ENCODE peak calls at places on chromosome 9, in seven cellular contexts. A, D, S, U, F, V and Q are unnamed samples. For H3K27me3, the result is how much of the 10 kb centered on the place peaks cover.

GRCh38 chr9:126367139-126367538 is 40.5 kb downstream of the MVB12B start:
- DNase-seq in V (no peak), U (no peak), S (no peak), A (no peak), D (no peak), F (no peak), Q (no peak)

GRCh38 chr9:129568560-129569505 is 52.1 kb downstream of the C9orf50 start:
- DNase-seq in V (no peak), F (peak), U (peak), S (no peak), A (peak), D (no peak), Q (peak)

GRCh38 chr9:91211919-91212318 is 149.8 kb downstream of the AUH start:
- DNase-seq in A (no peak), S (no peak), F (no peak), U (no peak), V (no peak), D (no peak), Q (no peak)

GRCh38 chr9:130794923-130795495 is 40.0 kb upstream of the ABL1 start:
- DNase-seq in D (no peak), V (no peak), S (no peak), A (no peak), U (no peak), F (no peak), Q (no peak)

GRCh38 chr9:124869466-124869985 is 7.6 kb downstream of the ARPC5L start:
- DNase-seq in S (peak), D (no peak), A (peak), U (peak), V (no peak), F (no peak), Q (no peak)

GRCh38 chr9:15277400-15278137 is 29.4 kb downstream of the TTC39B start:
- DNase-seq in V (peak), S (peak), D (peak), F (no peak), A (no peak), U (peak), Q (no peak)

GRCh38 chr9:122941560-122942234 is 877 bp downstream of the RABGAP1 start:
- DNase-seq in D (peak), V (no peak), S (peak), A (peak), U (no peak), F (no peak), Q (no peak)

GRCh38 chr9:124624735-124624992 is 117.5 kb upstream of the NR5A1 start:
- DNase-seq in F (no peak), S (no peak), V (no peak), D (no peak), U (no peak), A (no peak), Q (no peak)

GRCh38 chr9:17484906-17485305 is 94.0 kb upstream of the SH3GL2 start:
- DNase-seq in S (no peak), A (no peak), F (no peak), D (peak), V (no peak), U (no peak), Q (no peak)

GRCh38 chr9:82354260-82354659 is 365.7 kb downstream of the SPATA31D1 start:
- DNase-seq in A (no peak), F (no peak), D (peak), V (no peak), S (peak), U (no peak), Q (no peak)

GRCh38 chr9:17319822-17320221 is 185.0 kb downstream of the CNTLN start:
- DNase-seq in A (no peak), D (peak), S (no peak), F (no peak), U (no peak), V (no peak), Q (no peak)

GRCh38 chr9:95370064-95370463 is 52.6 kb upstream of the FANCC start:
- DNase-seq in S (no peak), A (no peak), F (no peak), V (no peak), D (peak), U (no peak), Q (no peak)

GRCh38 chr9:126146254-126147145 is 180.1 kb upstream of the MVB12B start:
- DNase-seq in D (no peak), V (no peak), A (peak), S (peak), F (peak), U (peak), Q (no peak)

GRCh38 chr9:8374471-8374870 is 574.9 kb upstream of the DMAC1 start:
- DNase-seq in F (no peak), A (peak), D (no peak), U (no peak), S (no peak), V (no peak), Q (no peak)

GRCh38 chr9:117616436-117616835 is 87.8 kb upstream of the TLR4 start:
- DNase-seq in S (no peak), F (no peak), U (no peak), D (no peak), V (no peak), A (no peak), Q (no peak)

GRCh38 chr9:126147186-126147585 is 179.4 kb upstream of the MVB12B start:
- DNase-seq in V (no peak), A (no peak), S (no peak), F (peak), D (no peak), U (no peak), Q (no peak)

GRCh38 chr9:126170286-126170823 is 156.3 kb upstream of the MVB12B start:
- DNase-seq in D (no peak), V (no peak), S (no peak), A (no peak), F (no peak), U (no peak), Q (no peak)

GRCh38 chr9:130042406-130042930 is 521 bp downstream of the FNBP1 start:
- DNase-seq in A (peak), S (no peak), F (peak), V (no peak), D (no peak), U (peak), Q (peak)

GRCh38 chr9:15311607-15312006 is 4.6 kb upstream of the TTC39B start:
- DNase-seq in A (no peak), V (no peak), F (no peak), D (no peak), U (no peak), S (peak), Q (no peak)

GRCh38 chr9:101176384-101176783 is 147.9 kb downstream of the PLPPR1 start:
- DNase-seq in U (no peak), A (no peak), F (peak), S (no peak), D (no peak), V (peak), Q (no peak)

GRCh38 chr9:123689701-123690428 is 240.1 kb downstream of the DENND1A start:
- DNase-seq in A (no peak), D (no peak), F (no peak), S (peak), U (no peak), V (no peak), Q (peak)

GRCh38 chr9:87588339-87588738 is 90.7 kb downstream of the DAPK1 start:
- DNase-seq in U (no peak), V (no peak), A (no peak), D (no peak), S (no peak), F (no peak), Q (no peak)
- H2AFZ ChIP-seq in U (no peak), V (no peak), A (no peak), D (no peak), S (no peak), F (no peak), Q (no peak)

GRCh38 chr9:133528001-133528886 is 3.5 kb upstream of the MYMK start:
- DNase-seq in F (no peak), V (no peak), U (peak), S (no peak), D (no peak), A (no peak), Q (no peak)
- H3K27me3 ChIP-seq in F (under half), V (under half), U (under half), S (under half), D (half or more), A (under half), Q (half or more)

DNA sequence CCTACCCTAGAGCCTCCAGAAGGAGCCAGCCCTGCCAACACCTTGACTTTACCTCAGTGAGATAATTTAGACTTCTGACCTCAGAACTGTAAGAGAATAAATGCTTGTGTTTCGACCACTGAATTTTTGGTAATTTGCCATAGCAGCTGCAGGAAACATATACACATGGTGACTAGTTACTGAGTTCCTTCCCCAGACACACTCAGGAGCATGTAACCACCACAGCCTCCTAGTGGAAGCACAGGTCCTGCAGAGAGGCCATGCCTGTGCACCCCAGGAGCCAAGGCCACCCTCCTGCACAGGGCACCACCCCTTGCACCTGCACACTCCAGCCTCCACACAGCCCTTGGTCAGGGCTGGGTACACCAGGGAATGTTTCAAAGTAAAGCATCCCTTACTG is 7.6 kb upstream of the CAMSAP1 start:
- DNase-seq in V (no peak), U (no peak), S (peak), F (no peak), D (peak), A (no peak), Q (no peak)
- TF ChIP-seq CTCF in V (no peak), U (no peak), S (no peak), F (no peak), D (peak), A (no peak), Q (no peak)

DNA sequence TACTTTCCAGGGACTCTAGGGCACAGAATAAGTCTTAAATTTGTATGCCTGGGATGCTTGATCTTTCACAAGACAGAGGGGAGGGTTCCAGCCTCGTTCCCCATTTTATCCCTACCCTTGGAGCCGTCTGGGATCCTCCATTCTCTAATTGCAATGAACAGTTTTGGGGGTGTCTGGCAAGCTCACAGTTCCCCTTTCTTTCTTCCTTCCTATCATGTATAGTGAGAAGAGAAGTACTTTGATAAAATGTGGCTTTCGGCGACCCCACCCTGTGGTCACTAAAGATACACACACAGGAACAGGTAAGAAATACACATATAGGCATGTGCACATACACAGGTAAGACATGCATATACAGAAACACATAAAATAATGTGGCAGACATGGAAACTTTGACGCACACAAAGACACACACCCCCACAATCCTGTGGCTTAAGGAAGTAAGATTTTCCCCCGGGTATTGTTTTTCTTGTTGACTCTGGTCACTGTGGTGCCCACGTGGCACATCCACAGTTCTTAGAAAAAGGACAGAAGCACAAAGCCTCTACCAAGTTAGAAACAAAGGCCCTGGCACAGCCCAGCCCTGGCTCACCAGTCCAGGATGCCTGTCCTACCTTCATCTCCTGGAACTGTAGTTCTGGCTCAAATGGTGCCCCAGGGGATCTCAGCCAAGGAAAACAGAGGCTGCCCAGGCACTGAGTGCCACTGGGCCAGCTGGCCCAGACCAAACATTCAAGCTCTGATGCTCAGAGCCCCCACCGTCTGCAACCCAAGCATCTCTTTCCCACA is 6.3 kb upstream of the SMU1 start:
- DNase-seq in U (no peak), A (no peak), D (no peak), F (no peak), V (no peak), S (no peak), Q (no peak)
- H2AFZ ChIP-seq in U (no peak), A (no peak), D (peak), F (no peak), V (no peak), S (no peak), Q (no peak)

DNA sequence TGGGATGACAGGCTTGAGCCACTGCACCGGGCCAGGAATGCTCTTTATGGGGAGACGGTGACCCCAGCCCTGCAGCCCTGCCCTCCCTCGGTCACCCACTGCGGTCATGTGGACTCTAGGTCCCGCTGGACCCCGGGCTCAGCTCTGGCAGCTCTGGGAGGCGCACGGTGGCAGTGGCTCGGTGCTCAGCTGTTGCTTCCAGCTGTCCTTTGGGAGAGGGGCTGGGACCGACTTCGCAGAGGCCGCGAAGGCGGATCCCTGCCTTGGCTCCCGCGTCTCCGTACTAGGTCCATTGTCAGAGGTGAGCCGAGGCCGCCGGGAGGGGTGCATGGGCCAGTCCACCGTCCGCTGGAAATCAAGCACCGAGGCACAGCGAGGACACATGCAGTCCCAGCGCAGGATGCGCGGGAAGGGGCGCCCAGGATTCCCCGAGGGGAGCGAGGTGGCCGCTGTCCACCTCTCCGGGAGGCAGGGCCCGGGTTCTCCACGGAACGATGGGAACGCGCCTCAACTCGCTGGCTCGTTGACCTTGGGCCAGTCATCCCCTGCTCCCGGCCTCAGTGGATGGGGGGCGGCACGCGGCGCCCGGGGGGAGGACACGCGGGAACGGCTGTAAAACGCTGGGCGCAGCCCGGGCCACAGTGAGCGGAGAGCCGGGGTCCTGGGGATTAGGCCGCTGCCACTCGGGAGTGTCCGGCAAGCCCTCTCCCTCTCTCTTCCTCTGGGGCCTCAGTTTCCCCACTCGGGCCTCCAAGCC is 734 bp downstream of the GBGT1 start:
- DNase-seq in A (no peak), U (peak), D (no peak), F (no peak), S (no peak), V (no peak), Q (no peak)
- H3K27me3 ChIP-seq in A (under half), U (under half), D (under half), F (under half), S (under half), V (under half), Q (under half)

GRCh38 chr9:136455043-136456002 is 15.7 kb upstream of the INPP5E start:
- DNase-seq in V (no peak), A (no peak), F (no peak), U (no peak), D (no peak), S (no peak), Q (no peak)

GRCh38 chr9:136453326-136453725 is 13.7 kb upstream of the INPP5E start:
- DNase-seq in U (no peak), F (no peak), A (no peak), D (no peak), S (no peak), V (no peak), Q (no peak)

GRCh38 chr9:136454026-136454796 is 14.6 kb upstream of the INPP5E start:
- DNase-seq in U (no peak), A (no peak), S (no peak), F (no peak), V (no peak), D (no peak), Q (no peak)

GRCh38 chr9:136448655-136449054 is 9.0 kb upstream of the INPP5E start:
- DNase-seq in U (no peak), F (no peak), D (no peak), A (no peak), S (no peak), V (no peak), Q (no peak)

GRCh38 chr9:136451221-136451877 is 11.7 kb upstream of the INPP5E start:
- DNase-seq in F (no peak), U (no peak), D (no peak), V (no peak), S (no peak), A (no peak), Q (no peak)
- TF ChIP-seq CTCF in F (peak), U (no peak), D (no peak), V (no peak), S (peak), A (no peak), Q (no peak)

GRCh38 chr9:77433675-77434445 is 214.3 kb downstream of the GNA14 start:
- DNase-seq in S (peak), V (peak), U (peak), D (peak), A (peak), F (peak), Q (no peak)
- H2AFZ ChIP-seq in S (peak), V (no peak), U (peak), D (peak), A (peak), F (no peak), Q (no peak)

GRCh38 chr9:77019010-77019809 is at the start of gene FOXB2:
- DNase-seq in S (no peak), U (peak), V (no peak), D (no peak), A (no peak), F (peak), Q (no peak)

GRCh38 chr9:77019810-77020437 is 469 bp downstream of the FOXB2 start:
- DNase-seq in U (peak), A (no peak), D (no peak), S (no peak), F (peak), V (no peak), Q (no peak)

GRCh38 chr9:77017505-77017894 is 2.0 kb upstream of the FOXB2 start:
- DNase-seq in S (no peak), F (no peak), D (no peak), U (no peak), A (no peak), V (no peak), Q (no peak)

GRCh38 chr9:77016526-77017504 is 2.6 kb upstream of the FOXB2 start:
- DNase-seq in V (no peak), D (no peak), U (peak), A (no peak), F (peak), S (no peak), Q (no peak)

GRCh38 chr9:77018058-77019009 is 1.1 kb upstream of the FOXB2 start:
- DNase-seq in V (no peak), D (no peak), U (peak), F (peak), S (no peak), A (no peak), Q (no peak)
- H3K27me3 ChIP-seq in V (under half), D (half or more), U (half or more), F (half or more), S (half or more), A (half or more), Q (under half)

GRCh38 chr9:6845881-6846280 is 88.1 kb downstream of the KDM4C start:
- DNase-seq in S (no peak), F (peak), V (peak), A (peak), U (peak), D (peak), Q (no peak)
- TF ChIP-seq CTCF in S (peak), F (peak), V (no peak), A (peak), U (peak), D (peak), Q (peak)

GRCh38 chr9:137318976-137319375 is 16.9 kb upstream of the NRARP start:
- DNase-seq in U (peak), D (peak), A (peak), S (no peak), F (peak), V (no peak), Q (no peak)
- H2AFZ ChIP-seq in U (no peak), D (no peak), A (no peak), S (no peak), F (no peak), V (no peak), Q (no peak)